ENCODE peak calls at places on chromosomes 5 and 9, in four cellular contexts. F is bronchial epithelial cell, Q is neural progenitor cell, B is vagina. G is an unnamed sample. For H3K27me3, the result is how much of the 10 kb centered on the place peaks cover.

GRCh38 chr9:116594552-116594951 is 92.6 kb upstream of the TRIM32 start:
- DNase-seq in F (peak), Q (no peak), B (no peak), G (no peak)

GRCh38 chr9:104367507-104367906 is 136.6 kb upstream of the OR13F1 start:
- DNase-seq in F (peak), Q (no peak), B (no peak), G (no peak)

GRCh38 chr9:134170525-134171315 is 6.4 kb upstream of the RNU6ATAC start:
- DNase-seq in F (no peak), Q (no peak), B (no peak), G (no peak)

GRCh38 chr9:108041551-108041950 is 552.0 kb upstream of the KLF4 start:
- DNase-seq in F (peak), Q (no peak), B (no peak), G (no peak)

GRCh38 chr5:169265888-169266287 is 35.1 kb downstream of the SLIT3 start:
- DNase-seq in F (peak), Q (peak), B (no peak), G (no peak)

GRCh38 chr5:38554860-38555259 is 1.6 kb downstream of the LIFR start:
- DNase-seq in F (no peak), Q (no peak), B (no peak), G (no peak)

GRCh38 chr9:124465736-124466135 is 15.5 kb downstream of the ADGRD2 start:
- DNase-seq in F (no peak), Q (no peak), B (no peak), G (no peak)

GRCh38 chr5:106415541-106415940 is 1255.2 kb downstream of the EFNA5 start:
- DNase-seq in F (peak), Q (no peak), B (no peak), G (no peak)

GRCh38 chr5:76529464-76530344 is 93.5 kb downstream of the F2RL2 start:
- DNase-seq in F (no peak), Q (no peak), B (no peak), G (no peak)

GRCh38 chr5:78287833-78288232 is 6.7 kb downstream of the AP3B1 start:
- DNase-seq in F (peak), Q (no peak), B (no peak), G (no peak)

GRCh38 chr9:134057751-134058701 is 9.8 kb downstream of the BRD3 start:
- DNase-seq in F (no peak), Q (peak), B (no peak), G (no peak)

GRCh38 chr5:111774525-111774924 is 17.5 kb upstream of the NREP start:
- DNase-seq in F (peak), Q (peak), B (no peak), G (peak)

GRCh38 chr5:101136454-101136853 is 233.4 kb upstream of the ST8SIA4 start:
- DNase-seq in F (no peak), Q (no peak), B (no peak), G (no peak)

GRCh38 chr5:120655828-120656435 is 191.8 kb downstream of the PRR16 start:
- DNase-seq in F (peak), Q (peak), B (no peak), G (peak)

GRCh38 chr9:24516463-24516862 is 29.2 kb downstream of the IZUMO3 start:
- DNase-seq in F (no peak), Q (no peak), B (no peak), G (no peak)

GRCh38 chr5:130571076-130571475 is 594.0 kb downstream of the HINT1 start:
- DNase-seq in F (peak), Q (no peak), B (no peak), G (no peak)

GRCh38 chr5:116442095-116442534 is 132.5 kb downstream of the SEMA6A start:
- DNase-seq in F (peak), Q (no peak), B (no peak), G (no peak)

GRCh38 chr9:91465420-91465819 is 41.8 kb upstream of the NFIL3 start:
- DNase-seq in F (peak), Q (no peak), B (no peak), G (no peak)

GRCh38 chr9:19440823-19441580 is 32.2 kb downstream of the ACER2 start:
- DNase-seq in F (no peak), Q (no peak), B (no peak), G (no peak)

GRCh38 chr9:128635266-128636023 is 21.2 kb downstream of the DYNC2I2 start:
- DNase-seq in F (peak), Q (peak), B (no peak), G (peak)

GRCh38 chr5:22631683-22632082 is 221.5 kb downstream of the CDH12 start:
- DNase-seq in F (no peak), Q (no peak), B (no peak), G (no peak)

GRCh38 chr9:78131969-78132687 is 100.5 kb upstream of the GNAQ start:
- DNase-seq in F (peak), Q (no peak), B (no peak), G (no peak)

GRCh38 chr5:60633336-60633735 is 66.6 kb downstream of the DEPDC1B start:
- DNase-seq in F (peak), Q (no peak), B (no peak), G (no peak)

GRCh38 chr9:107067715-107068416 is 204.9 kb downstream of the ZNF462 start:
- DNase-seq in F (peak), Q (no peak), B (no peak), G (no peak)

GRCh38 chr9:83622433-83622813 is 520 bp upstream of the IDNK start:
- DNase-seq in F (no peak), Q (no peak), B (no peak), G (no peak)

GRCh38 chr9:113155911-113156559 is 5.2 kb downstream of the SLC31A2 start:
- DNase-seq in F (no peak), Q (no peak), B (no peak), G (no peak)

GRCh38 chr9:127344373-127344995 is 52.5 kb upstream of the SLC2A8 start:
- DNase-seq in F (no peak), Q (no peak), B (no peak), G (no peak)

GRCh38 chr5:58496488-58496887 is 5.3 kb downstream of the GAPT start:
- DNase-seq in F (no peak), Q (no peak), B (no peak), G (no peak)

GRCh38 chr5:58499951-58500350 is 8.7 kb downstream of the GAPT start:
- DNase-seq in F (no peak), Q (no peak), B (no peak), G (no peak)

GRCh38 chr5:58499231-58499630 is 8.0 kb downstream of the GAPT start:
- DNase-seq in F (no peak), Q (no peak), B (no peak), G (no peak)

GRCh38 chr5:58502032-58502431 is 10.8 kb downstream of the GAPT start:
- DNase-seq in F (no peak), Q (peak), B (no peak), G (no peak)

DNA sequence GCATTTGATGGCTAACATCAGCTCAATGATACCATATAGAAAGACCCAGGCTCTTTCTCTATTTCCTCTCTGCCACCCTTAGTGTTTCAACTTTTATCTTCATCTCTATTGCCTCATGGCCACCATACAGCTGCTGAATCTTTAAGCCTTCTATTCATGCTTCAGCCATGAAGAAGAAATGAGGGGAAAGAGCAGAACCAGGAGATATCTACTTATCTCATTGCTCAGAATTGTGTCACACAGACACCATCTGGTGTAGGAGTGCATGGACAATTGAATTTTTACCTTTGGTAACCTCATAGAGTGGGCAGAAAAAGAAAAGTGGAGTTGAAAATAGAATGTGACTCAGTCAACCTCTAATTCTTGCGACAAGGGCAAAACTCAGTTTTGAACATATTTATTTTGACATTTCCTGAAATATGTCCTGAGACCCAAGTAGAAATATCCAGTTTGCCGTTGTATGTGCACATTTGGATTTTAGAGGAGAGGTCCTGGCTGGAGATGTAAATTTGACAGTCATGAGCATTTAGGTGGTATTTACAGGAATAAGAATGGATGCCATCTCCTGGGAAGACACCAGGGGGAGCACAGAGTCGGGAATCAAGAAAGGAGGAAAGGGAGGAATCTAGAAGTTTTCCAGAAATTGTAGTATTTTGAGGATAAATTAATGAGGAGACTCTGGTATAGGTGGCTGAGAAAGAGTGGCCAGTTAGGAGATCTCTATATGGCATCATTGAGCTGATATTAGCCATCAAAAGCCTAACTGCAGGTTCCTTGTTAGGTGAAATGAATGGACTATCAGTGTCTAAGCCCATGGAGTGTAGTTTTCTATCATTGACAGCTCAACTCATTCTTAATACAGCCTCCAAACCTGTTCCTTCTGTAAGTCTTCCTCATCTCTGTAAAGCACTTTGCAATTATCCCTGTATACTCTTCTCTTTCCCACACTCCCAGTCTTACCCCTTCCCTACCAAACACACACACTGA is 7.0 kb downstream of the GAPT start:
- DNase-seq in F (peak), Q (peak), B (no peak), G (no peak)
- TF ChIP-seq CTCF in F (peak), Q (peak), B (no peak), G (peak)

GRCh38 chr9:132124800-132125199 is 37.1 kb upstream of the NTNG2 start:
- DNase-seq in F (no peak), Q (no peak), B (no peak), G (no peak)
- H3K27me3 ChIP-seq in F (under half), Q (under half), B (under half), G (under half)

GRCh38 chr5:179287071-179287470 is 58.2 kb downstream of the ADAMTS2 start:
- DNase-seq in F (no peak), Q (no peak), B (no peak), G (no peak)

GRCh38 chr5:179284751-179285191 is 60.5 kb downstream of the ADAMTS2 start:
- DNase-seq in F (no peak), Q (no peak), B (no peak), G (no peak)

GRCh38 chr5:179287631-179288030 is 57.6 kb downstream of the ADAMTS2 start:
- DNase-seq in F (no peak), Q (no peak), B (no peak), G (no peak)

GRCh38 chr5:179288101-179288808 is 57.0 kb downstream of the ADAMTS2 start:
- DNase-seq in F (no peak), Q (no peak), B (no peak), G (no peak)

DNA sequence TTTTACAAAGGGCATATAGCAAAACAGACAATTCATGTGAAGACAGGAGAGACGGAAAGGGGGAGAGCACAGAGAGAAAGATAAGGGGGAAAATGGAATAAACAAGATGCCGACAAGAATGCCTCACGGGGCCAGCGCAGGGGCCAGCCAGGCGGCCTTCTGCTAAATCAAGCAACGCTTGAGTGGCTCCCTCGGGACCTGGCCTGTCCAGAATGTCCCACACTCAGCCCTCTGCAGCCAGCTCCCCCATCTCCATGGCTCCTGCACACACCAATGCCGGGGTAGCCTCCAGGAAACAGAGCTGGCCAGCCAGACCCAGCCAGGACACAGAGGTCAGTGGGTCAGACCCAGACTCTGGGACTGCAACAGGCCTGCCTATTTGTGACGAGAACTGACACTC is 60.0 kb downstream of the ADAMTS2 start:
- DNase-seq in F (no peak), Q (no peak), B (no peak), G (no peak)
- H3K4me3 ChIP-seq in F (no peak), Q (no peak), B (peak), G (no peak)

DNA sequence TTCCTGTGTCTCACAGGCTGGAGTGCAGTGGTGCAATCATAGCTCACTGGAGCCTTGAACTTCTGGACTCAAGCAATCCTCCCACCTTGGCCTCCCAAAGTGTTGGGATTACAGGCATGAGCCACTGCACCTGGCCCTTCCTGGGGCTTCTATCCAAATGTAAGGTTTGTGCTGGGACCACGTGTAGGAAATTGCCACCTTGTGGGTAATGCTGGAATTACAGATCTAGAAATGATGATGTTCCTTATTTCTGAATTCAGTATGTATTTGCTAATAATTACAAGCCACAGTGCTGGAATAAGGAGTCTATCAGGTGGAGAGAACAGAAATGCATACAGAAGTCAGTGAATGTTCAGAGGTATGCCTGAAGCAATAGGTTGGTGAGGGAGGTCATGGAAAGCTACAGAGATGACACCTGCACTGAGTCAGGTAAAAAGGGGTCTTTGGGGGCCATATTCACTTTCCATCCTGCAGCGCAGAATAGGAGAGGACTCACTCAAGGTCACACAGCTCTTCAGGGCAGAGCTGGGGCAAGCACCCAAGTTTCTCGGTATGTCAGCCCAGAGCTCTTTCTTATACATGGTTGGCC is 8.8 kb upstream of the IGFBPL1 start:
- DNase-seq in F (peak), Q (peak), B (no peak), G (no peak)
- TF ChIP-seq CTCF in F (peak), Q (peak), B (no peak), G (peak)

DNA sequence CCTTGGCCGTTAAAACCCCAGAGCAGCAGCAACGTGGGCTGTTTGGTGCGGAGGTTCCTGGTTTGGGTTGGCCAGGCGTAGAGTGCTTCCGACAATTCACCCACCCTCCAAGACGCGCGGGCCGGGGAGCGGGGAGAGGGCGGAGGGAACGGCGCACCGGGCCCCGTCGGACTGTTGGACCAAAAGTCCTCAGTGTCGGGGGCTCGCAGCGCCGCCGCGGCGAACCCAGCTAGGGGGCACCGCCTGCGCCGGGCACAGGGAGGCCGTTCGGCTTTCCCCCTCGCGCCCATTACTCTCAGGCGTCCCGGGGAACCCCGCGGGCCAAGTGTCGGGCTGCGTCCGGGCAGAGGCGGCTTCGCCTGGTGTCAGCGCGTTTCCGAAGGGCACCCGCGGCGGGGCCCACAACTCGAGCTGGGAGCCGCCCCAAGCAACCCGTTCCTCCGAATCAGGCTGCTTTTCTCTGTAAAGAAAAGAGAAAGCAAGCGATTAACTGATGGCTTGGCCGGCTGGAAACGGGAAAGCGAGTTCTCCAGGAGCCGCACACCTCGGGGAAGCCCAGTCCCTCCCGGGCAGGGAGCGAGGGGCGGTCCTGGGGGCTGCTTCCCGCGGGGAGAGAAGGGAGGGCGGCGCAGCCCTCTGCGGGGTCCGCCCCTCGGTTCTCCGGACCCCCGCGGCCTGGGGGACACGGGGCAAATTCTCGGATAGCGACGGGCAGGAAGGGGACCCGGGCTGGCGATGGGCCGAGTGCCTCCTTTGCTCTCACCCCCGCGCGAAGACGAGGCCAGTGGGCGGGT is 145.5 kb downstream of the ERCC6L2 start:
- DNase-seq in F (no peak), Q (peak), B (no peak), G (peak)
- H3K27me3 ChIP-seq in F (under half), Q (half or more), B (under half), G (under half)